ENCODE peak calls at places on chromosome 10, in ten cellular contexts. I, X, L, K, Q, B, R, H, Z and V are unnamed samples.

GRCh38 chr10:133127291-133128125 is 32.5 kb upstream of the KNDC1 start:
- DNase-seq in I (peak), X (peak), L (no peak), K (no peak), Q (peak), B (peak), R (peak), H (no peak), Z (no peak), V (no peak)

GRCh38 chr10:65501259-65501658 is 1424.6 kb upstream of the LRRTM3 start:
- DNase-seq in I (no peak), X (no peak), L (no peak), K (no peak), Q (no peak), B (no peak), R (no peak), H (no peak), Z (no peak), V (no peak)

GRCh38 chr10:64501807-64502206 is 980.6 kb downstream of the REEP3 start:
- DNase-seq in I (no peak), X (no peak), L (no peak), K (no peak), Q (no peak), B (no peak), R (no peak), H (no peak), Z (no peak), V (no peak)

GRCh38 chr10:126256864-126257263 is 131.4 kb downstream of the ADAM12 start:
- DNase-seq in I (no peak), X (peak), L (no peak), K (no peak), Q (peak), B (no peak), R (no peak), H (no peak), Z (no peak), V (no peak)

GRCh38 chr10:21379143-21379542 is 146.3 kb downstream of the SKIDA1 start:
- DNase-seq in I (no peak), X (no peak), L (no peak), K (no peak), Q (no peak), B (no peak), R (no peak), H (no peak), Z (no peak), V (no peak)

GRCh38 chr10:33566001-33566400 is 231.5 kb upstream of the NRP1 start:
- DNase-seq in I (no peak), X (peak), L (no peak), K (no peak), Q (no peak), B (no peak), R (no peak), H (no peak), Z (no peak), V (no peak)

GRCh38 chr10:7035111-7035761 is 375.6 kb downstream of the SFMBT2 start:
- DNase-seq in I (no peak), X (no peak), L (no peak), K (no peak), Q (no peak), B (no peak), R (no peak), H (no peak), Z (no peak), V (no peak)

GRCh38 chr10:3935141-3935540 is 150.1 kb upstream of the KLF6 start:
- DNase-seq in I (no peak), X (no peak), L (peak), K (peak), Q (no peak), B (no peak), R (no peak), H (peak), Z (no peak), V (no peak)

GRCh38 chr10:64102264-64102633 is 581.0 kb downstream of the REEP3 start:
- DNase-seq in I (no peak), X (no peak), L (no peak), K (no peak), Q (no peak), B (no peak), R (no peak), H (no peak), Z (no peak), V (no peak)

GRCh38 chr10:119333146-119333792 is 125.9 kb downstream of the GRK5 start:
- DNase-seq in I (no peak), X (no peak), L (no peak), K (no peak), Q (no peak), B (no peak), R (no peak), H (no peak), Z (no peak), V (no peak)

GRCh38 chr10:22649390-22649841 is 65.0 kb downstream of the PIP4K2A start:
- DNase-seq in I (no peak), X (no peak), L (no peak), K (no peak), Q (no peak), B (no peak), R (no peak), H (no peak), Z (no peak), V (no peak)

GRCh38 chr10:86035791-86036543 is 330.6 kb downstream of the GRID1 start:
- DNase-seq in I (no peak), X (no peak), L (peak), K (no peak), Q (no peak), B (no peak), R (no peak), H (no peak), Z (no peak), V (no peak)

GRCh38 chr10:3350790-3351364 is 178.3 kb upstream of the PITRM1 start:
- DNase-seq in I (no peak), X (no peak), L (no peak), K (no peak), Q (no peak), B (no peak), R (no peak), H (no peak), Z (no peak), V (peak)

GRCh38 chr10:129773359-129773990 is 190.6 kb downstream of the EBF3 start:
- DNase-seq in I (no peak), X (no peak), L (peak), K (no peak), Q (no peak), B (no peak), R (no peak), H (no peak), Z (no peak), V (no peak)

GRCh38 chr10:74799840-74800239 is 26.6 kb upstream of the KAT6B start:
- DNase-seq in I (no peak), X (no peak), L (no peak), K (peak), Q (no peak), B (no peak), R (no peak), H (peak), Z (no peak), V (no peak)

GRCh38 chr10:88831709-88832108 is 19.9 kb downstream of the ANKRD22 start:
- DNase-seq in I (no peak), X (no peak), L (no peak), K (no peak), Q (no peak), B (no peak), R (no peak), H (no peak), Z (no peak), V (no peak)

GRCh38 chr10:17213646-17214349 is 12.3 kb upstream of the TRDMT1 start:
- DNase-seq in I (no peak), X (no peak), L (no peak), K (no peak), Q (no peak), B (no peak), R (no peak), H (no peak), Z (no peak), V (no peak)

GRCh38 chr10:515674-516073 is 173.8 kb downstream of the DIP2C start:
- DNase-seq in I (no peak), X (no peak), L (no peak), K (no peak), Q (no peak), B (no peak), R (no peak), H (no peak), Z (no peak), V (no peak)

GRCh38 chr10:17255512-17255911 is 27.5 kb downstream of the VIM start:
- DNase-seq in I (no peak), X (no peak), L (no peak), K (no peak), Q (no peak), B (no peak), R (no peak), H (no peak), Z (no peak), V (no peak)

GRCh38 chr10:125117941-125118630 is 42.3 kb downstream of the CTBP2 start:
- DNase-seq in I (no peak), X (no peak), L (no peak), K (peak), Q (no peak), B (peak), R (no peak), H (no peak), Z (no peak), V (no peak)

GRCh38 chr10:28282341-28282740 is 20.5 kb downstream of the MPP7 start:
- DNase-seq in I (no peak), X (no peak), L (no peak), K (no peak), Q (no peak), B (no peak), R (no peak), H (no peak), Z (no peak), V (no peak)

GRCh38 chr10:129521161-129522025 is 54.4 kb downstream of the MGMT start:
- DNase-seq in I (no peak), X (no peak), L (peak), K (no peak), Q (no peak), B (no peak), R (no peak), H (no peak), Z (no peak), V (no peak)

GRCh38 chr10:11164806-11165590 is 147.3 kb downstream of the CELF2 start:
- DNase-seq in I (peak), X (peak), L (no peak), K (peak), Q (peak), B (peak), R (peak), H (peak), Z (peak), V (no peak)

GRCh38 chr10:61662794-61663259 is at the start of gene CABCOCO1:
- DNase-seq in I (peak), X (peak), L (peak), K (peak), Q (peak), B (peak), R (no peak), H (no peak), Z (peak), V (peak)

GRCh38 chr10:110357252-110357780 is 52.6 kb upstream of the SMNDC1 start:
- DNase-seq in I (peak), X (no peak), L (no peak), K (peak), Q (no peak), B (peak), R (peak), H (peak), Z (no peak), V (no peak)

GRCh38 chr10:103763374-103764202 is 91.8 kb downstream of the SH3PXD2A start:
- DNase-seq in I (no peak), X (no peak), L (no peak), K (peak), Q (no peak), B (no peak), R (no peak), H (no peak), Z (no peak), V (no peak)

GRCh38 chr10:89347706-89348457 is 20.1 kb downstream of the IFIT3 start:
- DNase-seq in I (no peak), X (no peak), L (no peak), K (no peak), Q (no peak), B (no peak), R (no peak), H (no peak), Z (no peak), V (no peak)

GRCh38 chr10:23151071-23151470 is 41.0 kb upstream of the PTF1A start:
- DNase-seq in I (no peak), X (no peak), L (no peak), K (no peak), Q (no peak), B (no peak), R (no peak), H (no peak), Z (no peak), V (no peak)

GRCh38 chr10:118501637-118502440 is 93.6 kb downstream of the PRLHR start:
- DNase-seq in I (no peak), X (no peak), L (no peak), K (peak), Q (no peak), B (no peak), R (no peak), H (peak), Z (no peak), V (no peak)

GRCh38 chr10:14751576-14752330 is 22.9 kb downstream of the FAM107B start:
- DNase-seq in I (peak), X (peak), L (no peak), K (peak), Q (no peak), B (peak), R (no peak), H (no peak), Z (no peak), V (no peak)

DNA sequence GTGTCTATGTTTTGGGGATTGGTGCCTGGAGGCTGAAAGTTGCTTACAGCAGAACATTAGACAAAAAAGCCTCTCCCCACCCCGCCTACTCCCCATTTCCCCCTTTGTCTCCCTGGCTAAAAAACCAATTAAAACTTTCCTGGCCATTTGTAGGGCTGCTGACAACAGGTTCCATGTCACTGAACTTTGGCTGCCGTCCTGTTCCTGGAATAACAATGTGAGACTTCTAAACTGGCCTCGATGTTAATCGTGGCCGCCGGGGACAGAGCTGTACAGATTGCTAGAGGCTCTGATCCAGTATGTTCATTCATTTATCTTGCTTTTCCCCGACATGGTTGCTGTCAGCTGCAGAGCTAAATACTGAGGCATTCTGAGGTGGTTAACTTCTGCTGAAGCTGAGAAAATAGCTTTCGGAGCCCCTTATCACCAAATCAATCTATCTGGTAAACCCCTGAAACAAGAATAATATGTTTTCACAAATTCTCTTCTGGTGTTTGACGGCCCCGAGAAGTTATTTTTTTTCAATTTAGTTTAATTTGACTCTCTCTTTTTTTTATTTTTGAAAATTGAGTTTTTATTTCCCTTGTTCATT is 271.6 kb downstream of the GFRA1 start:
- DNase-seq in I (no peak), X (no peak), L (no peak), K (no peak), Q (no peak), B (no peak), R (no peak), H (no peak), Z (no peak), V (no peak)
- TF ChIP-seq CTCF in I (no peak), X (no peak), L (no peak), K (no peak), Q (no peak), B (no peak), R (no peak), H (no peak), Z (no peak), V (no peak)

GRCh38 chr10:101014230-101014884 is 14.7 kb downstream of the LZTS2 start:
- DNase-seq in I (no peak), X (peak), L (peak), K (peak), Q (peak), B (peak), R (peak), H (no peak), Z (peak), V (no peak)

GRCh38 chr10:101010329-101010728 is 10.7 kb downstream of the LZTS2 start:
- DNase-seq in I (no peak), X (no peak), L (no peak), K (no peak), Q (no peak), B (no peak), R (no peak), H (no peak), Z (no peak), V (no peak)

GRCh38 chr10:101012525-101013364 is 13.1 kb downstream of the LZTS2 start:
- DNase-seq in I (peak), X (peak), L (peak), K (peak), Q (peak), B (peak), R (peak), H (peak), Z (peak), V (peak)

GRCh38 chr10:101013365-101013825 is 13.8 kb downstream of the LZTS2 start:
- DNase-seq in I (no peak), X (no peak), L (no peak), K (no peak), Q (no peak), B (no peak), R (no peak), H (no peak), Z (no peak), V (no peak)

GRCh38 chr10:101011517-101012423 is 12.2 kb downstream of the LZTS2 start:
- DNase-seq in I (no peak), X (peak), L (no peak), K (peak), Q (peak), B (no peak), R (no peak), H (no peak), Z (no peak), V (no peak)
- TF ChIP-seq CTCF in I (no peak), X (peak), L (peak), K (peak), Q (peak), B (peak), R (no peak), H (peak), Z (peak), V (no peak)

DNA sequence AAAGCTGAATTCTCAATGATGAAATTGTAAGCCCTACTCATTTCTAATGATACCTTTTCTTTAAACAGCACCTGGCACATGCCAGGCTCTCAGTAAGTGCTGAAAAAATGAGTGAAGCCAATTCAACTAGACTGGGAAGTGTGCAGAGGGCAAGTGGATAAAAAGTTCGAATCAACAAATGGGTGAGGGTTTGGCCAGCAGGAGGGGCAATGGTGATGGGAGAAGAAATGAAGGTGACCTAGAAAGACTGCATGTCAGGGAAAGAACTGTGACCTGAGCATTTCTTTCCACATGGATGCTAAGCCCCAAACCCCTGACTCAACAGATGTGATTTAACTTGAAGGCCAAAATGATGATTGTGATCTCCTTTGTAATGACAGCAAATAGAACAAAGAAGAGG is 54.6 kb downstream of the DKK1 start:
- DNase-seq in I (no peak), X (peak), L (no peak), K (no peak), Q (no peak), B (no peak), R (no peak), H (no peak), Z (no peak), V (no peak)
- TF ChIP-seq CTCF in I (no peak), X (peak), L (no peak), K (no peak), Q (no peak), B (no peak), R (no peak), H (no peak), Z (no peak), V (no peak)

GRCh38 chr10:96317067-96317833 is 13.0 kb downstream of the DNTT start:
- DNase-seq in I (no peak), X (no peak), L (no peak), K (no peak), Q (no peak), B (no peak), R (no peak), H (no peak), Z (no peak), V (no peak)
- TF ChIP-seq CTCF in I (no peak), X (peak), L (no peak), K (no peak), Q (no peak), B (no peak), R (no peak), H (no peak), Z (no peak), V (no peak)

GRCh38 chr10:131981429-131982184 is at the start of gene BNIP3:
- DNase-seq in I (peak), X (peak), L (peak), K (peak), Q (peak), B (peak), R (peak), H (peak), Z (peak), V (peak)

GRCh38 chr10:131980321-131980720 is 1.4 kb downstream of the BNIP3 start:
- DNase-seq in I (no peak), X (no peak), L (no peak), K (no peak), Q (no peak), B (no peak), R (no peak), H (no peak), Z (no peak), V (no peak)

GRCh38 chr10:131979821-131980270 is 1.9 kb downstream of the BNIP3 start:
- DNase-seq in I (no peak), X (no peak), L (no peak), K (peak), Q (peak), B (no peak), R (no peak), H (no peak), Z (no peak), V (no peak)

GRCh38 chr10:131982185-131982756 is 548 bp upstream of the BNIP3 start:
- DNase-seq in I (no peak), X (no peak), L (no peak), K (no peak), Q (no peak), B (no peak), R (no peak), H (no peak), Z (no peak), V (no peak)

GRCh38 chr10:131980757-131981428 is 830 bp downstream of the BNIP3 start:
- DNase-seq in I (no peak), X (peak), L (no peak), K (peak), Q (no peak), B (no peak), R (no peak), H (no peak), Z (no peak), V (no peak)
- TF ChIP-seq CTCF in I (no peak), X (no peak), L (no peak), K (no peak), Q (no peak), B (no peak), R (no peak), H (no peak), Z (no peak), V (no peak)

GRCh38 chr10:102269017-102269416 is 23.7 kb downstream of the GBF1 start:
- DNase-seq in I (no peak), X (no peak), L (no peak), K (peak), Q (no peak), B (no peak), R (no peak), H (no peak), Z (no peak), V (no peak)

GRCh38 chr10:102266670-102267069 is 21.3 kb downstream of the GBF1 start:
- DNase-seq in I (no peak), X (no peak), L (no peak), K (no peak), Q (no peak), B (no peak), R (no peak), H (no peak), Z (no peak), V (no peak)

GRCh38 chr10:102267748-102268147 is 22.4 kb downstream of the GBF1 start:
- DNase-seq in I (no peak), X (no peak), L (no peak), K (peak), Q (no peak), B (no peak), R (no peak), H (no peak), Z (no peak), V (no peak)

GRCh38 chr10:102274062-102274461 is 28.7 kb downstream of the GBF1 start:
- DNase-seq in I (no peak), X (no peak), L (no peak), K (no peak), Q (no peak), B (no peak), R (no peak), H (no peak), Z (no peak), V (no peak)

DNA sequence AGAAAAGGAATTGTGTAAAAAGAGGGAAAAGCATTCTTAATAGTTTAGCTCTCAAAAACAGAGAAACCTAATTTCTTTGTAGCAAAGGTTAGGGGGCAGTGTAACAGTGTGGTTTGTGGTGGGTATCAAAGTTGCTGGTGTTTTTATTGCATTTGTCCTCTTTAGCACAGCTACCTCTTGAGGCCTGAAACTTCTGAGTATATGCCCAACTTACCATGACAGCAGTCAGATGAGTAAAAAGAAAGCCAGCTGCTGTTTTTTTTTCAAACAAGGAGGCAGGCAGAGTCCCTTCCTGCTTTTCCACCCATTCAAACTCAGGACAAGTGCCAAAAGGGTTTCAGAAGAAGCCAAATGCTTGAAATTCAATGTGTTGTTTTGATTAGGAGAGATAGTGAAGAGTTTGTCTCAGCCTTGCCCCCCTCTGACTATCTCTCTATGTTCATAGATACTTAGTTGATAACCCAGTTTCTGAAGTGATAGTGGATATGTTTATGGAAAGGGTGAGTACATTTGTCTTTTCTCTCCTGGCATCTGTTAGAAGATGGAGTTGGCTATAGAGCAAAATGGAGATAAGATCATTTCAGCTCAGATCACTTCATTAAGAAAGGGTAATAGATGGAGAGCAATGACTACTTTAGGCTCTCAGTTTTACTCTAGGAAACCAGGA is 23.1 kb downstream of the GBF1 start:
- DNase-seq in I (no peak), X (no peak), L (no peak), K (peak), Q (no peak), B (no peak), R (no peak), H (no peak), Z (no peak), V (no peak)
- TF ChIP-seq CTCF in I (no peak), X (no peak), L (peak), K (no peak), Q (no peak), B (no peak), R (no peak), H (no peak), Z (no peak), V (no peak)